ENCODE peak calls at places on chromosomes 13 and 19, in six cellular contexts. One of them, this sample, is unnamed.

GRCh38 chr19:23949611-23950010 is 34.9 kb downstream of the ZNF726 start:
- DNase-seq in endothelial cell of umbilical vein: no peak
- DNase-seq in fibroblast of lung: no peak
- DNase-seq in tibial nerve: no peak
- DNase-seq in thoracic aorta: no peak
- DNase-seq in IMR-90: no peak
- DNase-seq in this sample: no peak

GRCh38 chr13:84658881-84659661 is 776.8 kb upstream of the SLITRK1 start:
- DNase-seq in endothelial cell of umbilical vein: no peak
- DNase-seq in fibroblast of lung: peak
- DNase-seq in tibial nerve: no peak
- DNase-seq in thoracic aorta: no peak
- DNase-seq in IMR-90: peak
- DNase-seq in this sample: no peak

GRCh38 chr13:40271931-40272775 is 394.3 kb downstream of the FOXO1 start:
- DNase-seq in endothelial cell of umbilical vein: peak
- DNase-seq in fibroblast of lung: peak
- DNase-seq in tibial nerve: peak
- DNase-seq in thoracic aorta: peak
- DNase-seq in IMR-90: peak
- DNase-seq in this sample: peak

GRCh38 chr13:110010433-110011135 is 224.2 kb upstream of the IRS2 start:
- DNase-seq in endothelial cell of umbilical vein: no peak
- DNase-seq in fibroblast of lung: peak
- DNase-seq in tibial nerve: no peak
- DNase-seq in thoracic aorta: no peak
- DNase-seq in IMR-90: peak
- DNase-seq in this sample: no peak

GRCh38 chr19:3801412-3802096 is 15.4 kb upstream of the MATK start:
- DNase-seq in endothelial cell of umbilical vein: no peak
- DNase-seq in fibroblast of lung: no peak
- DNase-seq in tibial nerve: no peak
- DNase-seq in thoracic aorta: no peak
- DNase-seq in IMR-90: no peak
- DNase-seq in this sample: no peak

GRCh38 chr19:48596679-48597465 is 9.7 kb upstream of the SPACA4 start:
- DNase-seq in endothelial cell of umbilical vein: no peak
- DNase-seq in fibroblast of lung: no peak
- DNase-seq in tibial nerve: no peak
- DNase-seq in thoracic aorta: no peak
- DNase-seq in IMR-90: no peak
- DNase-seq in this sample: no peak

GRCh38 chr19:10001899-10002298 is 8.4 kb downstream of the COL5A3 start:
- DNase-seq in endothelial cell of umbilical vein: no peak
- DNase-seq in fibroblast of lung: peak
- DNase-seq in tibial nerve: no peak
- DNase-seq in thoracic aorta: no peak
- DNase-seq in IMR-90: no peak
- DNase-seq in this sample: no peak

GRCh38 chr13:37014609-37015008 is 14.0 kb downstream of the EXOSC8 start:
- DNase-seq in endothelial cell of umbilical vein: no peak
- DNase-seq in fibroblast of lung: peak
- DNase-seq in tibial nerve: no peak
- DNase-seq in thoracic aorta: no peak
- DNase-seq in IMR-90: peak
- DNase-seq in this sample: no peak

GRCh38 chr13:79270859-79271258 is 135.2 kb downstream of the RBM26 start:
- DNase-seq in endothelial cell of umbilical vein: no peak
- DNase-seq in fibroblast of lung: no peak
- DNase-seq in tibial nerve: no peak
- DNase-seq in thoracic aorta: no peak
- DNase-seq in IMR-90: no peak
- DNase-seq in this sample: no peak

GRCh38 chr19:870963-871401 is 11.5 kb downstream of the CFD start:
- DNase-seq in endothelial cell of umbilical vein: no peak
- DNase-seq in fibroblast of lung: peak
- DNase-seq in tibial nerve: no peak
- DNase-seq in thoracic aorta: no peak
- DNase-seq in IMR-90: peak
- DNase-seq in this sample: no peak

GRCh38 chr19:33212024-33212772 is 13.5 kb downstream of the SLC7A10 start:
- DNase-seq in endothelial cell of umbilical vein: no peak
- DNase-seq in fibroblast of lung: no peak
- DNase-seq in tibial nerve: no peak
- DNase-seq in thoracic aorta: no peak
- DNase-seq in IMR-90: no peak
- DNase-seq in this sample: no peak

GRCh38 chr13:27476943-27477681 is 26.7 kb upstream of the MTIF3 start:
- DNase-seq in endothelial cell of umbilical vein: peak
- DNase-seq in fibroblast of lung: peak
- DNase-seq in tibial nerve: no peak
- DNase-seq in thoracic aorta: no peak
- DNase-seq in IMR-90: peak
- DNase-seq in this sample: peak

GRCh38 chr19:18460313-18460712 is 22.4 kb upstream of the ISYNA1 start:
- DNase-seq in endothelial cell of umbilical vein: no peak
- DNase-seq in fibroblast of lung: peak
- DNase-seq in tibial nerve: peak
- DNase-seq in thoracic aorta: peak
- DNase-seq in IMR-90: peak
- DNase-seq in this sample: peak

GRCh38 chr13:41505209-41505835 is 48.0 kb downstream of the RGCC start:
- DNase-seq in endothelial cell of umbilical vein: no peak
- DNase-seq in fibroblast of lung: peak
- DNase-seq in tibial nerve: no peak
- DNase-seq in thoracic aorta: no peak
- DNase-seq in IMR-90: peak
- DNase-seq in this sample: no peak

GRCh38 chr13:26446751-26447150 is 110.7 kb upstream of the WASF3 start:
- DNase-seq in endothelial cell of umbilical vein: no peak
- DNase-seq in fibroblast of lung: no peak
- DNase-seq in tibial nerve: no peak
- DNase-seq in thoracic aorta: no peak
- DNase-seq in IMR-90: no peak
- DNase-seq in this sample: no peak

GRCh38 chr19:11767633-11768133 is 883 bp downstream of the ZNF441 start:
- DNase-seq in endothelial cell of umbilical vein: peak
- DNase-seq in fibroblast of lung: peak
- DNase-seq in tibial nerve: peak
- DNase-seq in thoracic aorta: no peak
- DNase-seq in IMR-90: peak
- DNase-seq in this sample: no peak

GRCh38 chr19:11763117-11763516 is 3.7 kb upstream of the ZNF441 start:
- DNase-seq in endothelial cell of umbilical vein: no peak
- DNase-seq in fibroblast of lung: no peak
- DNase-seq in tibial nerve: no peak
- DNase-seq in thoracic aorta: no peak
- DNase-seq in IMR-90: no peak
- DNase-seq in this sample: no peak

GRCh38 chr19:11763611-11764010 is 3.2 kb upstream of the ZNF441 start:
- DNase-seq in endothelial cell of umbilical vein: no peak
- DNase-seq in fibroblast of lung: no peak
- DNase-seq in tibial nerve: no peak
- DNase-seq in thoracic aorta: no peak
- DNase-seq in IMR-90: no peak
- DNase-seq in this sample: no peak

GRCh38 chr19:11769995-11770394 is 3.2 kb downstream of the ZNF441 start:
- DNase-seq in endothelial cell of umbilical vein: no peak
- DNase-seq in fibroblast of lung: no peak
- DNase-seq in tibial nerve: no peak
- DNase-seq in thoracic aorta: no peak
- DNase-seq in IMR-90: no peak
- DNase-seq in this sample: no peak

DNA sequence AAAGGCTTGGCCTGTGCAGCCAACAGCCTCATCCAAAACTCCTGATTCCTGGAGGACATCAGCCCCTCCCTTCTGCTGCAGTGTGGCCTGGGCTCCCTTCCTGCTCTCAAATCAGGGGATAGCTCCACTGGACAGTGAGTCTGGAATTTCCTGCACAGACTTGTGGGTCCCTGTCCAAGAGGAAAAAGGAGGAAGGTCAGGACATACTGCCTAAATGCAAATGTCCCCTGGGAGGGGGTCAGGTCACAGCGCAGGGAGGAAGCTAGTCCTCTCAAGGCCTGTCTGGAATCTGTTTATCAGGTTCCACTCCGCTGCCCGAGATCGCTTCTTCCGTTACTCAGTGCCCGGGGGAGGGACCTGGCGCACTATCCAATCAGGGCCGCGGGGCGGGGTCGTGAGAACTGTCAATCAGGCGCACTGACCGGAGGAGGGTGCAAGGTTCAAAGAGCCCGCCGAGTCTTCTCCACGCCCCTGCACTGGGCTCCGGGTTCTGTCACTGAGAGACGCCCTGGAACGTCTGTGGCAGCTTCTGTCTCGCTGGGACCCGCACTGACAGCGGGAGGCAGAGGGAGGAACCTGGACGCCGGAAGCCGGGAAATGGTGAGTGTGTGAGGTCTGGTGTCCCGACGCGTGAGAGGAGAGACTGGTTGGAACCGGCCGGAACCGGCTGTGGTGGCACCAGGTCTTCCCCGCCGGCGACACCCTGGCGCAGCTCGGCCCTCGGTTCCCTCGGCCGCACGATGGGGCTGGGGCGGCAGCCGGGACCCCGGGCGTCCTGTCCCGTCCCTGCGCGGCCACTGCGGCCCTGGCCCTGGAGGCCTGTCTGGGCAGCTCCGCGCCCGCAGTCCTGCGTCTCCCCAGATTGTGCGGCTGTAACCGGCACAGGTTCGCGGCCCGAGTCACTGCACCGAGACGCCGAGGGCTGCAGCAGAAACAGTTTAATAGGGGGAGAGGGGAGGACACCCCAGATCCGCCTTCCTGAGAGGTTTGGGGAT is at the start of gene ZNF441:
- DNase-seq in endothelial cell of umbilical vein: peak
- DNase-seq in fibroblast of lung: peak
- DNase-seq in tibial nerve: peak
- DNase-seq in thoracic aorta: peak
- DNase-seq in IMR-90: peak
- DNase-seq in this sample: peak
- TF ChIP-seq CTCF in endothelial cell of umbilical vein: no peak
- TF ChIP-seq CTCF in fibroblast of lung: no peak
- TF ChIP-seq CTCF in tibial nerve: no peak
- TF ChIP-seq CTCF in thoracic aorta: no peak
- TF ChIP-seq CTCF in IMR-90: no peak
- TF ChIP-seq CTCF in this sample: no peak

DNA sequence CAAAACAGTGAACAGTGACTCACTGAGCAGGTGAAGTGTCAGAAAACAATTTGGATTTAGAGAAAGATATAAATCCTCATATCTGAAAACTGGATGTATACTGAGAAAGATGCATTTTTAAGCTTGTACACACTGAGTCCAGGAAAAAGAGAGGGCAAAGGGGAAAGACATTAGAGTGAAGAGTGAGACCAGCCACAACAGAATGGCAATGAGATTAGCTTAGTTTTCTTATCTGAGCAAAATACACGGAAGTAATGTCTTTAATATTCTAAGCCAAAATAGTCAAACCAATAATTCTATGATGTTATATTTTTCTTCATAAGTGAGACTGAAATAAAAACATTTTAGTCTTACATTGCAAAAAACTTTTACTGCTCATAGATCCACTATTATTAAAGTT is 236.0 kb downstream of the SLITRK5 start:
- DNase-seq in endothelial cell of umbilical vein: no peak
- DNase-seq in fibroblast of lung: no peak
- DNase-seq in tibial nerve: no peak
- DNase-seq in thoracic aorta: no peak
- DNase-seq in IMR-90: no peak
- DNase-seq in this sample: no peak
- H3K4me3 ChIP-seq in endothelial cell of umbilical vein: no peak
- H3K4me3 ChIP-seq in fibroblast of lung: no peak
- H3K4me3 ChIP-seq in tibial nerve: no peak
- H3K4me3 ChIP-seq in thoracic aorta: no peak
- H3K4me3 ChIP-seq in IMR-90: no peak
- H3K4me3 ChIP-seq in this sample: no peak

GRCh38 chr19:49764341-49764740 is 1.2 kb upstream of the TSKS start:
- DNase-seq in endothelial cell of umbilical vein: no peak
- DNase-seq in fibroblast of lung: no peak
- DNase-seq in tibial nerve: no peak
- DNase-seq in thoracic aorta: no peak
- DNase-seq in IMR-90: no peak
- DNase-seq in this sample: no peak

GRCh38 chr19:49763230-49763629 is at the start of gene TSKS:
- DNase-seq in endothelial cell of umbilical vein: no peak
- DNase-seq in fibroblast of lung: no peak
- DNase-seq in tibial nerve: no peak
- DNase-seq in thoracic aorta: no peak
- DNase-seq in IMR-90: no peak
- DNase-seq in this sample: no peak

GRCh38 chr19:49758292-49758691 is 4.8 kb downstream of the TSKS start:
- DNase-seq in endothelial cell of umbilical vein: no peak
- DNase-seq in fibroblast of lung: peak
- DNase-seq in tibial nerve: no peak
- DNase-seq in thoracic aorta: no peak
- DNase-seq in IMR-90: peak
- DNase-seq in this sample: no peak

GRCh38 chr19:49761625-49762311 is 1.3 kb downstream of the TSKS start:
- DNase-seq in endothelial cell of umbilical vein: no peak
- DNase-seq in fibroblast of lung: peak
- DNase-seq in tibial nerve: peak
- DNase-seq in thoracic aorta: no peak
- DNase-seq in IMR-90: peak
- DNase-seq in this sample: no peak

DNA sequence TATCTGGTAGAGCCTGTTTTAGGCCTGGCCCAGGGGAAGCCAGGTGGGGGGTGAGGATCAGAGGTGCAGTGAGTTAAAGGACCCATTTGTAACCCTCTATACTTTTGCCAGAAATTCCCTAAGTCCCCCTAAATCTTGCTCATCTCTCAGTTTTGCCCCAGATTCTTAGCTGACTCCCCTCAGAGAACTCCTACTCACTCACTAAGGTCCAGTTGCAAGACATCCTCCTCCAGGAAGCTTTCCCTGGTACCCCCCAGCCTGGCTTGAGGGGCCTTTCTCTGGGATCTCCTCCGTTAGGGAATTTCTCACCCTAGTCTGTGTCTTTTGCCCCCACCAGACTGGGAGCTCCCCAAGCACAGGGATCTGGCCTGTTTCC is 1.9 kb downstream of the TSKS start:
- DNase-seq in endothelial cell of umbilical vein: no peak
- DNase-seq in fibroblast of lung: no peak
- DNase-seq in tibial nerve: no peak
- DNase-seq in thoracic aorta: no peak
- DNase-seq in IMR-90: no peak
- DNase-seq in this sample: no peak
- H3K27ac ChIP-seq in endothelial cell of umbilical vein: no peak
- H3K27ac ChIP-seq in fibroblast of lung: no peak
- H3K27ac ChIP-seq in tibial nerve: peak
- H3K27ac ChIP-seq in thoracic aorta: no peak
- H3K27ac ChIP-seq in IMR-90: no peak
- H3K27ac ChIP-seq in this sample: no peak

DNA sequence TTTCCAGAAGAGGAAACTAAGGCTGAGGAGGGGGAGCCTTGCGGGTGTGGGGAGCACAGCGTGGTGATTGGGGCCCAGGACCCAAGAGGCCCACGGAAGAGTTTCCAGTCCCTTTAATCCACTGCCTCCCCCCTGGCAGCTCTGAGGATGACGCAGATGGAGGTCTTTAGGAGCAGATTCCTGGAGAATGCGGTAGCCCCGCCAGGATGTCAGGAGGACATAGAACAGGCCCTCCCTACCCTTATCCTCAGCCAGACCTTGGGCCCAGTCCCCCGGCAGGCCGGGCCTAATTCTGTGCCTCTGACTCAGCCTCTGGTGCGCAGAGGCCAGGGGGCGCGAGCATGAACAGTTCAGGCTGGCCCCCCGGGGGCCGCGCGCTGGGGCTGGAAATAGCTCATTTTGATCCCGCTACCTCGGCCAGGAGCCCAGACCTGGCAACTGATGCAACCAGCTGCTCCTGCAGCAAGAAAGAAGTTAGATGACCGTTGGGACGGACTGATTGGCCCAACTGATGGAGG is 461 bp upstream of the HSPB6 start:
- DNase-seq in endothelial cell of umbilical vein: peak
- DNase-seq in fibroblast of lung: peak
- DNase-seq in tibial nerve: peak
- DNase-seq in thoracic aorta: peak
- DNase-seq in IMR-90: peak
- DNase-seq in this sample: peak
- TF ChIP-seq CTCF in endothelial cell of umbilical vein: no peak
- TF ChIP-seq CTCF in fibroblast of lung: no peak
- TF ChIP-seq CTCF in tibial nerve: no peak
- TF ChIP-seq CTCF in thoracic aorta: no peak
- TF ChIP-seq CTCF in IMR-90: no peak
- TF ChIP-seq CTCF in this sample: no peak